ENCODE peak calls at places on chromosome 14, in ten cellular contexts. I is epithelial cell of esophagus; N is cardiac muscle cell; G is WTC11; K is H1; E is fibroblast of the aortic adventitia; C is CD14-positive monocyte; S is CD8-positive, alpha-beta T cell; T is fibroblast of lung; D is GM12865. B is an unnamed sample.

GRCh38 chr14:32254952-32255679 is 52.0 kb upstream of the RNU6-8 start:
- DNase-seq in I (peak; percentile 78), N (peak; percentile 82), G (peak; percentile 68), K (no peak), E (peak; percentile 86), C (no peak), S (peak; percentile 47), T (peak; percentile 63), D (peak; percentile 72), B (peak; percentile 39)

GRCh38 chr14:38522724-38523123 is 266.8 kb upstream of the CLEC14A start:
- DNase-seq in I (no peak), N (peak; percentile 78), G (no peak), K (no peak), E (no peak), C (no peak), S (no peak), T (no peak), D (no peak), B (no peak)

GRCh38 chr14:74647061-74647833 is 35.2 kb upstream of the LTBP2 start:
- DNase-seq in I (peak; percentile 27), N (no peak), G (no peak), K (no peak), E (no peak), C (no peak), S (no peak), T (no peak), D (no peak), B (no peak)

GRCh38 chr14:24074625-24075484 is 3.5 kb downstream of the CPNE6 start:
- DNase-seq in I (no peak), N (no peak), G (no peak), K (no peak), E (no peak), C (no peak), S (no peak), T (no peak), D (no peak), B (no peak)

GRCh38 chr14:58746261-58746660 is 108.5 kb downstream of the DACT1 start:
- DNase-seq in I (peak; percentile 93), N (no peak), G (no peak), K (no peak), E (peak; percentile 86), C (no peak), S (no peak), T (peak; percentile 94), D (no peak), B (no peak)

GRCh38 chr14:60658909-60659585 is 9.8 kb upstream of the SIX1 start:
- DNase-seq in I (no peak), N (no peak), G (no peak), K (no peak), E (no peak), C (no peak), S (no peak), T (no peak), D (no peak), B (no peak)

GRCh38 chr14:94227029-94227428 is 52.9 kb downstream of the PPP4R4 start:
- DNase-seq in I (peak; percentile 25), N (no peak), G (no peak), K (no peak), E (peak; percentile 78), C (no peak), S (no peak), T (peak; percentile 56), D (no peak), B (no peak)

GRCh38 chr14:72947366-72948160 is 21.3 kb downstream of the DCAF4 start:
- DNase-seq in I (peak; percentile 8), N (no peak), G (no peak), K (no peak), E (no peak), C (no peak), S (no peak), T (peak; percentile 32), D (no peak), B (no peak)

GRCh38 chr14:44963775-44964380 is 1.9 kb downstream of the TOGARAM1 start:
- DNase-seq in I (peak; percentile 13), N (no peak), G (no peak), K (no peak), E (peak; percentile 37), C (no peak), S (no peak), T (peak; percentile 18), D (peak; percentile 19), B (no peak)

GRCh38 chr14:68703093-68703492 is 89.8 kb downstream of the ZFP36L1 start:
- DNase-seq in I (peak; percentile 91), N (no peak), G (no peak), K (no peak), E (peak; percentile 66), C (peak; percentile 82), S (no peak), T (peak; percentile 84), D (no peak), B (no peak)

DNA sequence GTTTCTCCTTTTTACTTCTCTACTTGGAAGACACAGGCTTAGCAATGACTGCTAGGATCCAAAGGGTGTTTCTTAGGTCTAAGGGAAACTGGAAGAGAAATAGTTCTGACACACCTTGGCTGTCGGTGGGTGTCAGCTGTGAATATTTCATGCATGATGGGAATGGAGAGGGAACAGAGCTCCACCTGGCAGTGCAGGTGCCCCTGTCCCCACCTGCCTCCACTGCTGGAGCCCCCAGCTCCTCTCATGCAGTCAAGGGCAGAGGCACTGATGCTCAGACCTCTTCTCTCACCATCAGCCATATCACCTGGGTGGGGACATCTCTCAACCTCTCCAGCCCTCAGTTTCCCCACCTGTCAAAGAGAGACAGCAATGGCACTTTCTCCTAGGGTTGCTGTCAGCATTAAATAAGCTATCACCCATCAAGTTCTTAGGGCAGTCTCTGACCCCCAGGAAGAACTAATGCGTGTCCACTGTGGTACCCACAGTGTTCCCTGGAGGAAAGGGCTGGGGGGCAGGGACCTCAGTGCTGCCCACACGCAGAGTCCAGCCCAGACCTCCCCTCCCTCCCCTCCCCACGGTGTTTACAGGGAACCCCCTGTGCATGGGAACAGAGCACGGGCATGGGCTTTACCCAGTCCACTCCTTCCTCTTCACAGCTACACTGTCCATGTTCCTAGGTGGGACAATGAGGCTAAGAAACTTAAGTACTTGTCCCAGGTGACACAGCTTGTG is 69.1 kb downstream of the C14orf132 start:
- DNase-seq in I (no peak), N (no peak), G (no peak), K (no peak), E (no peak), C (no peak), S (no peak), T (no peak), D (no peak), B (no peak)
- TF ChIP-seq CTCF in I (no peak), N (no peak), G (no peak), K (no peak), E (no peak), C (no peak), S (no peak), T (no peak), D (no peak), B (no peak)

GRCh38 chr14:79186523-79186922 is 1016.4 kb downstream of the NRXN3 start:
- DNase-seq in I (no peak), N (no peak), G (no peak), K (no peak), E (no peak), C (no peak), S (no peak), T (peak; percentile 41), D (no peak), B (no peak)
- TF ChIP-seq CTCF in I (no peak), N (no peak), G (no peak), K (no peak), E (no peak), C (no peak), S (no peak), T (no peak), D (no peak), B (no peak)

DNA sequence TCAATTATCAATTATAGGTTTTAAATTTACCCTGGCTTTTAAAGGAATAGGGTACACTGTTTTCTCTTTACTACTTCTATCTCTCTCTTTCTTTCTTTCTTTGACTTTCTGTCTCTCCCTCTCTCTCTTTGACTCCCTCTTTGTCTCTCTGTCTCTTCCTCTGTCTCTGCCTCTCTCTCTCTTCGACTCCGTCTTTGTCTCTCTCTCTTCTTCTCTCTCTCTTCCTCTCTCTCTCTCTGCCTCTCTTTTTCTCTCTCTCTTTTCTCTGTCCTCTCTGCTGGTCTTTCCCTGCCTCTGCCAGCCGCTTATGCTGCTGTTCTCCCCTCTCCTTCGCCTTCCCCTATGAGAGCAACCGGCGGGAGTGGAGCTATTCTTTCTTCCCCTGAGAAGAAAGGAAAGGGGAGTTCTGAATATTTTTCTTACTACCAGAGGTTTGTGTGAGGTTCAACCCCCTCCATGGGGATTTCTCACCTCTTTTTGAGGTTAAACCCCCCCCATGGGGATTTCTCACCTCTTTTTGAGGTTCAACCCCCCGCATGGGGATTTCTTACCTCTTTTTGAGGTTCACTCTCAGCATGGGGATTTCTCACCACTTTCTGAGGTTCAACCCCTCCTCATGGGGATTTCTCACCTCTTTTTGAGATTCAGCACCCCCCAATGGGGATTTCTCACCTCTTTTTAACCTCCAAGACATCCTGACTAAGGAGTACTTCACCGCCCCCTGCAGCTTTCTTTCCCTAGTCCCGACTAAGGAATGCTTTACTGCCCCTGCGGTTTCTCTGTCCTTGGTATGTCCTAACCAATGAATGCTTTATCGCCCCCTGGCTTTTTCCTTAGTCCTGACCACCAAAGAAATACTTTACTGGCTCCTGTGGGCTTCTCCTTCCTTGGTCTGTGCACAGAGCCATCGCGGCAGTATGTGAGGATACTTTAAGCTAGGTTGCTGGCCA is 27.4 kb upstream of the DDHD1 start:
- DNase-seq in I (no peak), N (peak; percentile 32), G (peak; percentile 68), K (peak; percentile 23), E (peak; percentile 22), C (no peak), S (peak; percentile 13), T (peak; percentile 23), D (peak; percentile 86), B (no peak)
- TF ChIP-seq CTCF in I (no peak), N (peak; percentile 38), G (peak; percentile 40), K (peak; percentile 62), E (peak; percentile 11), C (peak; percentile 22), S (no peak), T (peak; percentile 24), D (no peak), B (peak; percentile 25)

GRCh38 chr14:28751467-28752058 is 15.0 kb upstream of the FOXG1 start:
- DNase-seq in I (peak; percentile 76), N (peak; percentile 84), G (peak; percentile 50), K (no peak), E (peak; percentile 73), C (no peak), S (no peak), T (peak; percentile 59), D (peak; percentile 75), B (peak; percentile 43)
- TF ChIP-seq CTCF in I (peak; percentile 92), N (peak; percentile 82), G (no peak), K (peak; percentile 94), E (peak; percentile 83), C (peak; percentile 9), S (no peak), T (peak; percentile 73), D (peak; percentile 74), B (peak; percentile 80)

GRCh38 chr14:64704145-64704742 is at the start of gene PLEKHG3:
- DNase-seq in I (peak; percentile 87), N (peak; percentile 90), G (peak; percentile 89), K (no peak), E (peak; percentile 65), C (no peak), S (no peak), T (peak; percentile 85), D (no peak), B (no peak)
- TF ChIP-seq CTCF in I (no peak), N (no peak), G (no peak), K (no peak), E (no peak), C (no peak), S (no peak), T (no peak), D (no peak), B (no peak)

B was measured in Panc1.